ENCODE peak calls at places on chromosomes 2 and 18, in ten cellular contexts. L is CD4-positive, CD25-positive, alpha-beta regulatory T cell; Z is tibial nerve; S is esophagus squamous epithelium; Q is endothelial cell of umbilical vein; X is tibial artery; A is adrenal gland; I is CD8-positive, alpha-beta memory T cell; K is pancreas; W is AG04450. B is an unnamed sample.

GRCh38 chr2:95300391-95300938 is 3.3 kb downstream of the KCNIP3 start:
- DNase-seq in X (no peak), Q (no peak), L (no peak), S (no peak), K (no peak), I (no peak), A (no peak), Z (no peak), W (no peak), B (peak; percentile 74)

GRCh38 chr2:95311821-95312542 is 14.8 kb downstream of the KCNIP3 start:
- DNase-seq in Z (no peak), Q (no peak), L (no peak), W (no peak), X (no peak), S (no peak), K (peak; percentile 9), I (no peak), A (no peak), B (no peak)

GRCh38 chr18:51753365-51754057 is 556.0 kb upstream of the MEX3C start:
- DNase-seq in A (no peak), X (no peak), W (no peak), Q (no peak), L (no peak), I (no peak), S (no peak), Z (no peak), K (no peak), B (no peak)

GRCh38 chr2:53202063-53202462 is 565.5 kb upstream of the CHAC2 start:
- DNase-seq in A (no peak), X (no peak), Q (peak; percentile 11), Z (peak; percentile 13), I (no peak), W (peak; percentile 59), L (no peak), S (no peak), K (peak; percentile 40), B (peak; percentile 2)

GRCh38 chr2:37632310-37632709 is 39.1 kb downstream of the CDC42EP3 start:
- DNase-seq in W (no peak), I (no peak), Z (no peak), S (no peak), L (no peak), K (no peak), X (no peak), Q (no peak), A (no peak), B (no peak)

GRCh38 chr18:55856191-55856590 is 268.2 kb upstream of the TCF4 start:
- DNase-seq in I (no peak), A (no peak), X (no peak), W (peak; percentile 63), S (no peak), L (no peak), Q (peak; percentile 64), K (no peak), Z (no peak), B (no peak)

GRCh38 chr2:203685789-203686433 is 20.5 kb upstream of the CD28 start:
- DNase-seq in I (no peak), K (no peak), Q (peak; percentile 64), W (no peak), A (no peak), X (no peak), L (no peak), S (no peak), Z (no peak), B (no peak)

GRCh38 chr2:64751286-64752260 is 97.9 kb upstream of the SERTAD2 start:
- DNase-seq in X (no peak), W (peak; percentile 99), Q (no peak), Z (peak; percentile 95), S (no peak), I (peak; percentile 50), L (peak; percentile 96), A (peak; percentile 99), K (peak; percentile 99), B (peak; percentile 83)

GRCh38 chr2:125553768-125554167 is 1102.2 kb upstream of the GYPC start:
- DNase-seq in Q (no peak), W (no peak), S (no peak), Z (no peak), L (no peak), X (no peak), I (no peak), K (no peak), A (no peak), B (no peak)

GRCh38 chr2:20818820-20819219 is 4.1 kb downstream of the LDAH start:
- DNase-seq in I (no peak), X (no peak), A (no peak), L (no peak), S (no peak), Q (no peak), K (no peak), W (no peak), Z (no peak), B (no peak)

GRCh38 chr2:186590538-186591441 is 934 bp downstream of the ITGAV start:
- DNase-seq in Z (peak; percentile 26), X (no peak), L (no peak), K (no peak), S (no peak), A (peak; percentile 67), W (no peak), Q (peak; percentile 78), I (no peak), B (peak; percentile 33)

GRCh38 chr2:60481257-60481656 is 72.2 kb downstream of the BCL11A start:
- DNase-seq in K (no peak), S (no peak), L (no peak), X (no peak), Q (no peak), I (no peak), Z (no peak), W (no peak), A (no peak), B (no peak)

GRCh38 chr2:86552889-86553288 is 10.4 kb downstream of the CHMP3 start:
- DNase-seq in Q (no peak), I (no peak), L (no peak), K (no peak), W (no peak), S (no peak), A (no peak), Z (no peak), X (no peak), B (peak; percentile 14)
- H3K9me3 ChIP-seq in Q (no peaks in the 10 kb centered on the region), I (no peaks in the 10 kb centered on the region), L (no peaks in the 10 kb centered on the region), K (no peaks in the 10 kb centered on the region), W (peaks cover 19% of the 10 kb centered on the region), S (no peaks in the 10 kb centered on the region), A (no peaks in the 10 kb centered on the region), Z (no peaks in the 10 kb centered on the region), X (no peaks in the 10 kb centered on the region), B (peaks cover 2% of the 10 kb centered on the region)

DNA sequence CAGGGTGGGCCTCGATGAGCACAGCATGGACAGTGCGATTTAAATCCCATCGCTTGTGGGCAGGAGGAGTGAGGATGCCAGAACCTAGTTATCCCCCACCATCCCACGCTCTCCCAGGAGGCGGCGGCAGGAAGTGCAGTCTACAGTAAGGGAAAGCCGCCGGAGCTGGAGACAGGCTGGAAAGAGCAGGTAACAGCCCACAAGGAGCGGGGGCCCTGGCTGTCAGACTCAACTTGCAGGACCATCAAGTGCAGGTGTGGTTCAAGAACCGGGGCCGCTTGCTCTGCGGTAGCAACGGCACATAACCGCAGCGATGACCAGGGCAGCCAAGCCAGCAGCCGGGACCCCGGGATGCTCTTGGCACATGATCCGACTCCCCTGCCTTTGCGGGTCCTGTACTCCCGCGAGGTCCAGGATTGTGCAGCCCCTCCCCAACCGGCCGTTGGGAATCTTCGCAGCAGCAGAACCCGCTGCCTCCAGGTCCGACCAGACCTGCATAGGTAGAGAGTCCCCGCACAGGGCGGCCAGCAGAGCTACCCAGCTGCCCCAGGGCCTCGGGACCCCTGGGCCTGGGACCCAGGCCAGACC is 82.1 kb downstream of the BIN1 start:
- DNase-seq in W (no peak), S (no peak), Z (no peak), K (no peak), L (no peak), X (no peak), I (no peak), A (peak; percentile 64), Q (no peak), B (peak; percentile 21)
- H3K4me3 ChIP-seq in W (peak overlapping the region; percentile 67), S (peak overlapping the region; percentile 41), Z (peak overlapping the region; percentile 30), K (peak overlapping the region; percentile 39), L (no peak overlapping the region), X (peak overlapping the region; percentile 47), I (peak overlapping the region; percentile 80), A (no peak overlapping the region), Q (no peak overlapping the region), B (no peak overlapping the region)

GRCh38 chr2:228768818-228769217 is 502.3 kb downstream of the PID1 start:
- DNase-seq in Q (no peak), Z (peak; percentile 51), L (no peak), X (no peak), S (no peak), K (no peak), I (no peak), A (no peak), W (peak; percentile 6), B (no peak)
- H3K9me3 ChIP-seq in Q (peaks cover 9% of the 10 kb centered on the region), Z (no peaks in the 10 kb centered on the region), L (no peaks in the 10 kb centered on the region), X (no peaks in the 10 kb centered on the region), S (no peaks in the 10 kb centered on the region), K (no peaks in the 10 kb centered on the region), I (no peaks in the 10 kb centered on the region), A (no peaks in the 10 kb centered on the region), W (no peaks in the 10 kb centered on the region), B (no peaks in the 10 kb centered on the region)

GRCh38 chr2:120346034-120346666 is at the start of gene INHBB:
- DNase-seq in K (peak; percentile 46), W (no peak), L (no peak), I (no peak), X (no peak), S (no peak), A (no peak), Z (no peak), Q (no peak), B (no peak)

GRCh38 chr2:120349125-120349921 is 3.4 kb downstream of the INHBB start:
- DNase-seq in I (no peak), Z (no peak), Q (no peak), S (no peak), W (no peak), L (no peak), K (no peak), X (no peak), A (no peak), B (no peak)

GRCh38 chr2:120346667-120347358 is 877 bp downstream of the INHBB start:
- DNase-seq in K (peak; percentile 29), I (no peak), L (no peak), Q (peak; percentile 13), W (no peak), S (no peak), Z (no peak), A (no peak), X (no peak), B (no peak)

GRCh38 chr2:120348134-120349103 is 2.5 kb downstream of the INHBB start:
- DNase-seq in Q (no peak), K (no peak), X (no peak), S (no peak), L (no peak), Z (no peak), A (no peak), W (no peak), I (no peak), B (no peak)

DNA sequence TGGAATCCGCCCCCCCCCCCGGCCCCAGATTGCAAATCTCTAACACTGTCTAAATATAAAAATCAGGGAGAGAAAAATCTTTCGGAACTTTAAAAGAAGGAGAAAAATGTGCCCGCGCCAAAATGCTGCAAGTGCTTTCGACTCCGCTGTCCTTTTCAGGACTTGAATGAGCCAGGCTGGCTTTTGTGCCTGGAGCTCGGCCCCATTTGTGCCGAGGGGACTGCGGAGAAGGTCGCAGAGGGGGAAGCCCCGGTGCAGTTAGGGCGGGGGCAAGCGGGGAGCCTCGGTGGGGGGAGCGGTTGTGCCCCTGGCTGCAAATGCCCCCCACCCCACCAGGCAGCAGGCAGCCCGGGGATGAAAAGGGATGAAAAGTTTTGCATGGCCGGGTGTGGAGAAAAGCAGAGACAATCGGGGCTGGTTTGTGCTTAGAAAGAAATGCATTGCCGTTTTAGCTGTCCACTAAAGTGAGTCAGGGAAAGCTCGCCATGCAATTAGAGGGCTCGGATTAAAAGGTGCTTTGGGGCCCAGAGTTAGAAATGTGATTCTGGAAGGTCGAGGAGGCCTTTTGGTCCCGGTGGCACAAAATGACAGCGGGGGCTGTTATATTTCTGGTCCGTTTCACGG is 1.6 kb downstream of the INHBB start:
- DNase-seq in Q (no peak), L (no peak), W (no peak), A (no peak), I (no peak), X (no peak), Z (no peak), K (peak; percentile 12), S (no peak), B (no peak)
- H3K4me3 ChIP-seq in Q (no peak overlapping the region), L (no peak overlapping the region), W (no peak overlapping the region), A (no peak overlapping the region), I (no peak overlapping the region), X (peak overlapping the region; percentile 78), Z (peak overlapping the region; percentile 47), K (peak overlapping the region; percentile 34), S (peak overlapping the region; percentile 58), B (no peak overlapping the region)